ENCODE peak calls at places on chromosomes 16 and 17, in five cellular contexts. One of them, this sample, is unnamed.

GRCh38 chr16:4682616-4683254 is 10.6 kb upstream of the NUDT16L1 start:
- DNase-seq in MM.1S: no peak
- DNase-seq in HepG2: peak
- DNase-seq in H1: peak
- DNase-seq in DND-41: peak
- DNase-seq in this sample: peak

GRCh38 chr16:56779956-56780355 is 50.0 kb downstream of the NUP93 start:
- DNase-seq in MM.1S: no peak
- DNase-seq in H1: no peak
- DNase-seq in HepG2: no peak
- DNase-seq in DND-41: no peak
- DNase-seq in this sample: no peak

GRCh38 chr16:24610421-24610765 is 71.0 kb downstream of the RBBP6 start:
- DNase-seq in H1: no peak
- DNase-seq in DND-41: no peak
- DNase-seq in MM.1S: no peak
- DNase-seq in HepG2: no peak
- DNase-seq in this sample: peak

GRCh38 chr17:17533901-17534441 is 37.8 kb upstream of the RASD1 start:
- DNase-seq in H1: no peak
- DNase-seq in MM.1S: no peak
- DNase-seq in DND-41: no peak
- DNase-seq in HepG2: peak
- DNase-seq in this sample: no peak

GRCh38 chr17:80892900-80893603 is 98.6 kb upstream of the CHMP6 start:
- DNase-seq in DND-41: no peak
- DNase-seq in MM.1S: no peak
- DNase-seq in HepG2: no peak
- DNase-seq in H1: no peak
- DNase-seq in this sample: peak

GRCh38 chr16:87207965-87208364 is 109.2 kb downstream of the C16orf95 start:
- DNase-seq in DND-41: no peak
- DNase-seq in H1: no peak
- DNase-seq in MM.1S: no peak
- DNase-seq in HepG2: no peak
- DNase-seq in this sample: peak

GRCh38 chr17:30426292-30426691 is 47.6 kb downstream of the CPD start:
- DNase-seq in DND-41: no peak
- DNase-seq in HepG2: no peak
- DNase-seq in H1: no peak
- DNase-seq in MM.1S: no peak
- DNase-seq in this sample: no peak

GRCh38 chr16:49473131-49473530 is 99.5 kb downstream of the C16orf78 start:
- DNase-seq in HepG2: no peak
- DNase-seq in MM.1S: no peak
- DNase-seq in DND-41: peak
- DNase-seq in H1: no peak
- DNase-seq in this sample: no peak

GRCh38 chr16:48013476-48013875 is 142.3 kb downstream of the ABCC12 start:
- DNase-seq in H1: no peak
- DNase-seq in HepG2: no peak
- DNase-seq in MM.1S: no peak
- DNase-seq in DND-41: no peak
- DNase-seq in this sample: peak

GRCh38 chr16:69338557-69339288 is 641 bp downstream of the COG8 start:
- DNase-seq in DND-41: peak
- DNase-seq in MM.1S: peak
- DNase-seq in HepG2: no peak
- DNase-seq in H1: no peak
- DNase-seq in this sample: no peak

GRCh38 chr16:50598256-50598894 is 50.2 kb downstream of the NKD1 start:
- DNase-seq in HepG2: no peak
- DNase-seq in MM.1S: no peak
- DNase-seq in DND-41: no peak
- DNase-seq in H1: no peak
- DNase-seq in this sample: no peak

GRCh38 chr17:38449364-38449763 is 21.1 kb downstream of the ARHGAP23 start:
- DNase-seq in HepG2: peak
- DNase-seq in DND-41: no peak
- DNase-seq in MM.1S: no peak
- DNase-seq in H1: no peak
- DNase-seq in this sample: peak

GRCh38 chr17:15475620-15476354 is 8.4 kb upstream of the CDRT4 start:
- DNase-seq in H1: no peak
- DNase-seq in HepG2: peak
- DNase-seq in MM.1S: no peak
- DNase-seq in DND-41: no peak
- DNase-seq in this sample: peak

GRCh38 chr17:14295676-14296075 is 5.2 kb upstream of the HS3ST3B1 start:
- DNase-seq in DND-41: no peak
- DNase-seq in MM.1S: no peak
- DNase-seq in HepG2: no peak
- DNase-seq in H1: no peak
- DNase-seq in this sample: no peak

GRCh38 chr16:80509872-80510271 is 30.9 kb upstream of the DYNLRB2 start:
- DNase-seq in H1: no peak
- DNase-seq in DND-41: no peak
- DNase-seq in HepG2: no peak
- DNase-seq in MM.1S: no peak
- DNase-seq in this sample: no peak

GRCh38 chr17:57636985-57637667 is 108.0 kb downstream of the CCDC182 start:
- DNase-seq in H1: no peak
- DNase-seq in HepG2: no peak
- DNase-seq in MM.1S: peak
- DNase-seq in DND-41: no peak
- DNase-seq in this sample: peak

GRCh38 chr17:32859857-32860525 is 16.9 kb downstream of the MYO1D start:
- DNase-seq in MM.1S: no peak
- DNase-seq in H1: no peak
- DNase-seq in HepG2: no peak
- DNase-seq in DND-41: no peak
- DNase-seq in this sample: no peak

GRCh38 chr16:81099958-81100357 is 3.8 kb upstream of the GCSH start:
- DNase-seq in HepG2: no peak
- DNase-seq in DND-41: no peak
- DNase-seq in MM.1S: no peak
- DNase-seq in H1: no peak
- DNase-seq in this sample: no peak

GRCh38 chr17:17495448-17496188 is 577 bp downstream of the RASD1 start:
- DNase-seq in H1: no peak
- DNase-seq in HepG2: no peak
- DNase-seq in DND-41: no peak
- DNase-seq in MM.1S: no peak
- DNase-seq in this sample: peak

DNA sequence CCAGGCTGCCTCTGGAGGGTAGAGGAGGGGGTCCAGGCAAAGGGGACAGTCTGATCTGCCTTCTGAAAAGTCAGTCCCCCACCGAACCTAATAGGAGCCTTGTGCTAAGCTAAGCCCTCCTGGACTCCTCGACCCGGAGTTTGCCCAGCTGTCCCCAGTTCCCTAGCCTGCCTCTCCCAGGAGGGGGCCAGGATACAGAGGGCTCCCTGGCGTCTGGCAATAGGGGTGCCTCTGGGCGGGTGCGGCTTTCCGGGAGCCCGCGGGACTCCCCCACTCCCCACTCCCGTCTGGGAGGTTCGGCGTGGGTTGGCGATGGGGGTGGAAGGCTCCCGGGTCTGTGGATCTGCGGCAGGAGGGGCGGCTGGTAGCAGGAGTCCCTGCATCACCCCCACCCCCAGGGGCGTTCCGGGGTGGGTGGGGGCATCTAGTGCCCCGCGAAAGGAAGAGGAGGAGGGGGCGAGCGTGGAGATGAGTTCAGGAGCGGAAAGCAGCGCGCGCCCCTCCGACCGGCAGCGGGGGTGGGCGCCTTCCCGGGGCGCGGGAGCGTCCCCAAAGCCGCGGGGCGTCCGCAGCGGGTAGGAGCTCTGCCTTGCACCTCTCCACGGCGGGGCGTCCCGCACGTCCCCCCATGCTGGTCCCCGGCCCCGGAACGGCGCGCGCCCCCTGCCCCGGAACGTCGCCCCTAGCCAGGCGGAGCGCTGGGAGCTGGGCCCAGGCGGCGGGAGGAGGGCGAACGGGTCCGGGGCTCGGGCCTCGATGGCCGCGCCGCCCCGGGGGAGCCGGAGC is 1.1 kb downstream of the GSG1L start:
- DNase-seq in H1: no peak
- DNase-seq in HepG2: no peak
- DNase-seq in MM.1S: no peak
- DNase-seq in DND-41: no peak
- DNase-seq in this sample: no peak
- H2AFZ ChIP-seq in H1: no peak
- H2AFZ ChIP-seq in HepG2: no peak
- H2AFZ ChIP-seq in MM.1S: no peak
- H2AFZ ChIP-seq in DND-41: no peak
- H2AFZ ChIP-seq in this sample: no peak

DNA sequence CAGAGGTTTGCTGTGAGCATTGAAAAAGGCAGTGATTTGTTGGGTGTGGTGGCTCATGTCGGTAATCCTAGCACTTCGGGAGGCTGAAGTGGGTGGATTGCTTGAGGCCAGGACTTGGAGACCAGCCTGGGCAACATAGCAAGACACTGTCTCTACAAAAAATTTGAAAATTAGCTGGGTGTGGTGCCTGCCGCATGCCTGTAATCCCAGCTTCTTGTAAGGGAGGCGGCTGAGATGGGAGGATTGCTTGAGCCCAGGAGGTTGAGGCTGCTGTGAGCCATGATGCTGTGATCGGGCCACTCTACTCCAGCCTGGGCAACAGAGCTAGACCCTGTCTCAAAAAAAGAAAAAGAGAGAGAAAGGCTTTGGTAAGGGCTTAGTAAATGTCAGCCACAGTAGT is 7.0 kb upstream of the NPIPB2 start:
- DNase-seq in HepG2: no peak
- DNase-seq in H1: no peak
- DNase-seq in MM.1S: no peak
- DNase-seq in DND-41: no peak
- DNase-seq in this sample: no peak
- H3K4me2 ChIP-seq in HepG2: no peak
- H3K4me2 ChIP-seq in H1: no peak
- H3K4me2 ChIP-seq in MM.1S: no peak
- H3K4me2 ChIP-seq in DND-41: no peak
- H3K4me2 ChIP-seq in this sample: no peak

GRCh38 chr17:2855063-2855600 is 58.9 kb downstream of the RAP1GAP2 start:
- DNase-seq in MM.1S: no peak
- DNase-seq in HepG2: no peak
- DNase-seq in DND-41: no peak
- DNase-seq in H1: no peak
- DNase-seq in this sample: peak

GRCh38 chr17:2852729-2853110 is 56.5 kb downstream of the RAP1GAP2 start:
- DNase-seq in MM.1S: no peak
- DNase-seq in DND-41: no peak
- DNase-seq in H1: no peak
- DNase-seq in HepG2: no peak
- DNase-seq in this sample: no peak

GRCh38 chr17:2853722-2854580 is 57.7 kb downstream of the RAP1GAP2 start:
- DNase-seq in MM.1S: no peak
- DNase-seq in H1: no peak
- DNase-seq in DND-41: no peak
- DNase-seq in HepG2: no peak
- DNase-seq in this sample: peak

GRCh38 chr17:2853111-2853721 is 57.0 kb downstream of the RAP1GAP2 start:
- DNase-seq in H1: no peak
- DNase-seq in DND-41: no peak
- DNase-seq in HepG2: no peak
- DNase-seq in MM.1S: no peak
- DNase-seq in this sample: peak

DNA sequence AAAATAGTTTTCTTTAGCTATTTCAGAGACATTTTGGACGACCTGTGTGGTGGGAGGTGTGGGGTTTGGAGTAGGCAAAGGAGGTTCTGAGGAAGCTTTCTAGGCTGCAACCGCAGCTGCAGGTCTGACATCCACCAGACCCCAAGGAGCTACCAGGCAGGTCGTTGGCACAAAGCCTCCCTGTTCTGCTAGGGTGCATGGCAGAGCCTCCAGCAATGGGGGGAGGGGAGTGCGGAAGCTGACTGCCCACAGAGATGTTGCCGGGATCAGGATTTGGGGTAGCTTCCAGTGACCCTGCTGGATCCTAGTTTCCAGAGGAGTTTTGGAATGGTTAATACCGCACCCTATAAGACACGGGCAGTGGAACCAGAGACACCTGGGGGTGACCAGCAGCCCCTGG is 58.4 kb downstream of the RAP1GAP2 start:
- DNase-seq in MM.1S: no peak
- DNase-seq in H1: no peak
- DNase-seq in DND-41: no peak
- DNase-seq in HepG2: no peak
- DNase-seq in this sample: no peak
- TF ChIP-seq EZH2 in MM.1S: no peak
- TF ChIP-seq EZH2 in H1: no peak
- TF ChIP-seq EZH2 in DND-41: no peak
- TF ChIP-seq EZH2 in HepG2: no peak
- TF ChIP-seq EZH2 in this sample: peak

GRCh38 chr17:42019509-42020404 is at the start of gene NKIRAS2:
- DNase-seq in H1: peak
- DNase-seq in HepG2: peak
- DNase-seq in DND-41: peak
- DNase-seq in MM.1S: peak
- DNase-seq in this sample: peak
- H2AFZ ChIP-seq in H1: peak
- H2AFZ ChIP-seq in HepG2: peak
- H2AFZ ChIP-seq in DND-41: peak
- H2AFZ ChIP-seq in MM.1S: peak
- H2AFZ ChIP-seq in this sample: peak

GRCh38 chr17:27504188-27504995 is 48.1 kb downstream of the KSR1 start:
- DNase-seq in HepG2: peak
- DNase-seq in H1: no peak
- DNase-seq in DND-41: no peak
- DNase-seq in MM.1S: no peak
- DNase-seq in this sample: no peak
- H3K4me2 ChIP-seq in HepG2: peak
- H3K4me2 ChIP-seq in H1: no peak
- H3K4me2 ChIP-seq in DND-41: no peak
- H3K4me2 ChIP-seq in MM.1S: no peak
- H3K4me2 ChIP-seq in this sample: no peak

GRCh38 chr17:73368085-73368631 is 56.4 kb upstream of the CDC42EP4 start:
- DNase-seq in HepG2: no peak
- DNase-seq in DND-41: no peak
- DNase-seq in H1: no peak
- DNase-seq in MM.1S: no peak
- DNase-seq in this sample: no peak
- TF ChIP-seq EZH2 in HepG2: no peak
- TF ChIP-seq EZH2 in DND-41: no peak
- TF ChIP-seq EZH2 in H1: no peak
- TF ChIP-seq EZH2 in MM.1S: no peak
- TF ChIP-seq EZH2 in this sample: no peak

This sample was measured in fibroblast of lung.